ENCODE peak calls at places on chromosomes 5 and 9, in ten cellular contexts. H, I, P, M, B, W, Y, Z, F and L are unnamed samples.
A peak's percentile ranks its signal among the peaks of the same experiment; 100 is the strongest.

GRCh38 chr5:170431571-170431970 is 42.4 kb upstream of the KCNMB1 start:
- DNase-seq in H (no peak), I (no peak), P (no peak), M (no peak), B (no peak), W (no peak), Y (no peak), Z (no peak), F (no peak), L (no peak)

GRCh38 chr9:106106396-106106795 is 412.1 kb downstream of the TMEM38B start:
- DNase-seq in H (no peak), I (no peak), P (no peak), M (no peak), B (no peak), W (no peak), Y (no peak), Z (no peak), F (no peak), L (no peak)

GRCh38 chr5:93582677-93583524 is at the start of gene NR2F1:
- DNase-seq in H (peak; percentile 74), I (peak; percentile 86), P (no peak), M (no peak), B (peak; percentile 91), W (peak; percentile 100), Y (peak; percentile 87), Z (no peak), F (peak; percentile 100), L (no peak)

GRCh38 chr9:12816656-12817101 is 41.9 kb downstream of the LURAP1L start:
- DNase-seq in H (no peak), I (no peak), P (no peak), M (no peak), B (no peak), W (no peak), Y (no peak), Z (no peak), F (no peak), L (no peak)

GRCh38 chr9:121483049-121483448 is 16.6 kb downstream of the GGTA1 start:
- DNase-seq in H (peak; percentile 14), I (peak; percentile 43), P (no peak), M (no peak), B (no peak), W (no peak), Y (peak; percentile 3), Z (no peak), F (no peak), L (no peak)

GRCh38 chr9:105678163-105678562 is 15.9 kb downstream of the TAL2 start:
- DNase-seq in H (no peak), I (no peak), P (no peak), M (no peak), B (no peak), W (no peak), Y (no peak), Z (no peak), F (no peak), L (no peak)

GRCh38 chr9:72942451-72942850 is 10.4 kb downstream of the ALDH1A1 start:
- DNase-seq in H (no peak), I (no peak), P (no peak), M (no peak), B (no peak), W (no peak), Y (no peak), Z (no peak), F (no peak), L (no peak)

GRCh38 chr5:158422653-158423505 is 563.9 kb upstream of the CLINT1 start:
- DNase-seq in H (no peak), I (no peak), P (no peak), M (no peak), B (no peak), W (peak; percentile 42), Y (no peak), Z (no peak), F (no peak), L (no peak)

GRCh38 chr5:171577940-171578856 is 158.8 kb downstream of the FGF18 start:
- DNase-seq in H (no peak), I (no peak), P (no peak), M (no peak), B (no peak), W (peak; percentile 39), Y (no peak), Z (no peak), F (no peak), L (no peak)

GRCh38 chr9:122498883-122499288 is 11.7 kb upstream of the OR1J2 start:
- DNase-seq in H (no peak), I (peak; percentile 21), P (peak; percentile 5), M (no peak), B (peak; percentile 55), W (peak; percentile 37), Y (peak; percentile 8), Z (peak; percentile 35), F (peak; percentile 58), L (no peak)